ENCODE peak calls at places on chromosomes 6 and 20, in six cellular contexts. One of them, this sample, is unnamed. For H3K36me3, the result is how much of the 10 kb centered on the place peaks cover.

GRCh38 chr6:7401103-7401502 is 11.5 kb downstream of the RIOK1 start:
- DNase-seq in upper lobe of right lung: no peak
- DNase-seq in pancreas: no peak
- DNase-seq in neural progenitor cell: no peak
- DNase-seq in lower lobe of right lung: no peak
- DNase-seq in transverse colon: no peak
- DNase-seq in this sample: no peak

GRCh38 chr6:128710305-128710704 is 172.6 kb upstream of the LAMA2 start:
- DNase-seq in upper lobe of right lung: no peak
- DNase-seq in pancreas: no peak
- DNase-seq in neural progenitor cell: no peak
- DNase-seq in lower lobe of right lung: no peak
- DNase-seq in transverse colon: no peak
- DNase-seq in this sample: no peak

GRCh38 chr6:11278207-11278559 is 45.7 kb upstream of the NEDD9 start:
- DNase-seq in upper lobe of right lung: no peak
- DNase-seq in pancreas: no peak
- DNase-seq in neural progenitor cell: no peak
- DNase-seq in lower lobe of right lung: no peak
- DNase-seq in transverse colon: no peak
- DNase-seq in this sample: peak

GRCh38 chr6:6661684-6662083 is 73.2 kb downstream of the LY86 start:
- DNase-seq in upper lobe of right lung: no peak
- DNase-seq in pancreas: no peak
- DNase-seq in neural progenitor cell: no peak
- DNase-seq in lower lobe of right lung: no peak
- DNase-seq in transverse colon: peak
- DNase-seq in this sample: no peak

GRCh38 chr6:43604174-43604573 is 24.9 kb downstream of the GTPBP2 start:
- DNase-seq in upper lobe of right lung: no peak
- DNase-seq in pancreas: no peak
- DNase-seq in neural progenitor cell: no peak
- DNase-seq in lower lobe of right lung: no peak
- DNase-seq in transverse colon: no peak
- DNase-seq in this sample: no peak

GRCh38 chr6:140915001-140915950 is 1217.4 kb upstream of the GJE1 start:
- DNase-seq in upper lobe of right lung: no peak
- DNase-seq in pancreas: no peak
- DNase-seq in neural progenitor cell: no peak
- DNase-seq in lower lobe of right lung: no peak
- DNase-seq in transverse colon: no peak
- DNase-seq in this sample: no peak

GRCh38 chr6:40848038-40848437 is 191.0 kb downstream of the UNC5CL start:
- DNase-seq in upper lobe of right lung: no peak
- DNase-seq in pancreas: no peak
- DNase-seq in neural progenitor cell: no peak
- DNase-seq in lower lobe of right lung: no peak
- DNase-seq in transverse colon: peak
- DNase-seq in this sample: no peak

GRCh38 chr6:106747139-106747538 is 117.8 kb downstream of the QRSL1 start:
- DNase-seq in upper lobe of right lung: no peak
- DNase-seq in pancreas: no peak
- DNase-seq in neural progenitor cell: no peak
- DNase-seq in lower lobe of right lung: no peak
- DNase-seq in transverse colon: peak
- DNase-seq in this sample: no peak

GRCh38 chr6:167564416-167565250 is 239.7 kb downstream of the TTLL2 start:
- DNase-seq in upper lobe of right lung: no peak
- DNase-seq in pancreas: no peak
- DNase-seq in neural progenitor cell: no peak
- DNase-seq in lower lobe of right lung: no peak
- DNase-seq in transverse colon: no peak
- DNase-seq in this sample: no peak

GRCh38 chr6:134029495-134030455 is 22.6 kb downstream of the SLC2A12 start:
- DNase-seq in upper lobe of right lung: no peak
- DNase-seq in pancreas: no peak
- DNase-seq in neural progenitor cell: no peak
- DNase-seq in lower lobe of right lung: no peak
- DNase-seq in transverse colon: no peak
- DNase-seq in this sample: no peak

GRCh38 chr6:43913388-43914271 is 143.6 kb downstream of the VEGFA start:
- DNase-seq in upper lobe of right lung: no peak
- DNase-seq in pancreas: peak
- DNase-seq in neural progenitor cell: no peak
- DNase-seq in lower lobe of right lung: peak
- DNase-seq in transverse colon: peak
- DNase-seq in this sample: no peak

GRCh38 chr20:48156951-48157700 is 371.8 kb upstream of the SULF2 start:
- DNase-seq in upper lobe of right lung: no peak
- DNase-seq in pancreas: no peak
- DNase-seq in neural progenitor cell: no peak
- DNase-seq in lower lobe of right lung: no peak
- DNase-seq in transverse colon: no peak
- DNase-seq in this sample: no peak

GRCh38 chr6:98416027-98416426 is 418.3 kb upstream of the POU3F2 start:
- DNase-seq in upper lobe of right lung: no peak
- DNase-seq in pancreas: no peak
- DNase-seq in neural progenitor cell: no peak
- DNase-seq in lower lobe of right lung: no peak
- DNase-seq in transverse colon: no peak
- DNase-seq in this sample: no peak

GRCh38 chr6:161257778-161258457 is 15.9 kb downstream of the AGPAT4 start:
- DNase-seq in upper lobe of right lung: no peak
- DNase-seq in pancreas: no peak
- DNase-seq in neural progenitor cell: no peak
- DNase-seq in lower lobe of right lung: no peak
- DNase-seq in transverse colon: no peak
- DNase-seq in this sample: no peak

GRCh38 chr20:40744494-40745175 is 55.6 kb upstream of the MAFB start:
- DNase-seq in upper lobe of right lung: no peak
- DNase-seq in pancreas: no peak
- DNase-seq in neural progenitor cell: no peak
- DNase-seq in lower lobe of right lung: no peak
- DNase-seq in transverse colon: no peak
- DNase-seq in this sample: no peak

GRCh38 chr6:3392930-3393575 is 63.8 kb downstream of the SLC22A23 start:
- DNase-seq in upper lobe of right lung: no peak
- DNase-seq in pancreas: no peak
- DNase-seq in neural progenitor cell: no peak
- DNase-seq in lower lobe of right lung: no peak
- DNase-seq in transverse colon: no peak
- DNase-seq in this sample: no peak

GRCh38 chr6:155946860-155947259 is 491.2 kb upstream of the NOX3 start:
- DNase-seq in upper lobe of right lung: no peak
- DNase-seq in pancreas: no peak
- DNase-seq in neural progenitor cell: no peak
- DNase-seq in lower lobe of right lung: no peak
- DNase-seq in transverse colon: no peak
- DNase-seq in this sample: no peak

GRCh38 chr6:31928672-31928939 is 1.1 kb downstream of the C2 start:
- DNase-seq in upper lobe of right lung: no peak
- DNase-seq in pancreas: no peak
- DNase-seq in neural progenitor cell: no peak
- DNase-seq in lower lobe of right lung: no peak
- DNase-seq in transverse colon: no peak
- DNase-seq in this sample: no peak

GRCh38 chr6:125983246-125983945 is 2.9 kb upstream of the TRMT11 start:
- DNase-seq in upper lobe of right lung: no peak
- DNase-seq in pancreas: no peak
- DNase-seq in neural progenitor cell: no peak
- DNase-seq in lower lobe of right lung: no peak
- DNase-seq in transverse colon: no peak
- DNase-seq in this sample: no peak

DNA sequence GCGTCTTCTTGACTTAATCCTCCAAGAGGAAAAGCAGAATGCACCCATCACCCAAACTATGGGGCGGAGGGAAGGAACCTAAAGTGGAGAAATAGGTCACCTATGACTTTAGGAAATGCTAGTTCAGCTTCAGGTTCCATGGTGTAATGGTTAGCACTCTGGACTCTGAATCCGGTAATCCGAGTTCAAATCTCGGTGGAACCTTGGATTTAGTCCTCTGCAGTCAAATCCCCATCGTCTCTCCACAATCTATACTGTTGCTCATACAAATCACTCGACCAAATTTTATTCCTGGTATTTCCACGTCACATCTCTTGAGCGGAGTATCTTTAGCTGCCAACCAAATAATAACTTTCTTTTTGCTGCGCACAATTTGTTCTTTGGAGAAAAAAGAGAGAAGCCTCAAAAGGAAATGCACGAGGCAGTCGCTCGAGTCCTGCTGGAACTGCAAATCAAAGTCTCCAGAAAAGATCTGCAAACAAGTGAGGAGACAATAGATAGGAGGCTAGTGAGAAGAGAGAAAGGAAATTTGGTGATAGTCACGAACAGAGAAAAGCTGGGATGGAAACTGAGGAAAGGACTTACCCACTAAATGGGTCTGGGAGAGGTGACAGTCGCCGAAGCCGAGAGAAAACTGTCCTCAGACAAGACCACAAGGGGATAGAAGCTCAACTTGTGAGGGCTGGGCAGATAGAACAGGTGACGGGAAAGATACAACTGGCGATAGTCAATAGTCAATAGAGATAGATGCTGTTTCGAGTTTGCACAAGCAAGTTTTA is 16.6 kb downstream of the POM121L2 start:
- DNase-seq in upper lobe of right lung: no peak
- DNase-seq in pancreas: no peak
- DNase-seq in neural progenitor cell: peak
- DNase-seq in lower lobe of right lung: no peak
- DNase-seq in transverse colon: no peak
- DNase-seq in this sample: no peak
- H3K4me3 ChIP-seq in upper lobe of right lung: no peak
- H3K4me3 ChIP-seq in pancreas: no peak
- H3K4me3 ChIP-seq in neural progenitor cell: peak
- H3K4me3 ChIP-seq in lower lobe of right lung: no peak
- H3K4me3 ChIP-seq in transverse colon: no peak
- H3K4me3 ChIP-seq in this sample: peak

GRCh38 chr20:5945963-5946362 is 4.4 kb downstream of the TRMT6 start:
- DNase-seq in upper lobe of right lung: no peak
- DNase-seq in pancreas: no peak
- DNase-seq in neural progenitor cell: no peak
- DNase-seq in lower lobe of right lung: no peak
- DNase-seq in transverse colon: no peak
- DNase-seq in this sample: no peak

GRCh38 chr20:5947276-5947675 is 3.1 kb downstream of the TRMT6 start:
- DNase-seq in upper lobe of right lung: peak
- DNase-seq in pancreas: no peak
- DNase-seq in neural progenitor cell: no peak
- DNase-seq in lower lobe of right lung: peak
- DNase-seq in transverse colon: no peak
- DNase-seq in this sample: no peak

GRCh38 chr20:5949943-5950270 is 426 bp downstream of the TRMT6 start:
- DNase-seq in upper lobe of right lung: no peak
- DNase-seq in pancreas: no peak
- DNase-seq in neural progenitor cell: no peak
- DNase-seq in lower lobe of right lung: no peak
- DNase-seq in transverse colon: no peak
- DNase-seq in this sample: no peak

GRCh38 chr20:5950271-5951031 is at the start of the genes MCM8 and TRMT6:
- DNase-seq in upper lobe of right lung: peak
- DNase-seq in pancreas: peak
- DNase-seq in neural progenitor cell: peak
- DNase-seq in lower lobe of right lung: peak
- DNase-seq in transverse colon: peak
- DNase-seq in this sample: peak
- H3K36me3 ChIP-seq in upper lobe of right lung: under half
- H3K36me3 ChIP-seq in pancreas: under half
- H3K36me3 ChIP-seq in neural progenitor cell: under half
- H3K36me3 ChIP-seq in lower lobe of right lung: under half
- H3K36me3 ChIP-seq in transverse colon: under half
- H3K36me3 ChIP-seq in this sample: under half

GRCh38 chr6:111689946-111690345 is 84.3 kb upstream of the TRAF3IP2 start:
- DNase-seq in upper lobe of right lung: no peak
- DNase-seq in pancreas: no peak
- DNase-seq in neural progenitor cell: no peak
- DNase-seq in lower lobe of right lung: no peak
- DNase-seq in transverse colon: no peak
- DNase-seq in this sample: no peak

GRCh38 chr6:111689419-111689818 is 83.7 kb upstream of the TRAF3IP2 start:
- DNase-seq in upper lobe of right lung: no peak
- DNase-seq in pancreas: no peak
- DNase-seq in neural progenitor cell: no peak
- DNase-seq in lower lobe of right lung: no peak
- DNase-seq in transverse colon: no peak
- DNase-seq in this sample: no peak

GRCh38 chr6:111691345-111692225 is 85.9 kb upstream of the TRAF3IP2 start:
- DNase-seq in upper lobe of right lung: no peak
- DNase-seq in pancreas: no peak
- DNase-seq in neural progenitor cell: no peak
- DNase-seq in lower lobe of right lung: no peak
- DNase-seq in transverse colon: peak
- DNase-seq in this sample: no peak

GRCh38 chr6:111696814-111697213 is 91.1 kb upstream of the TRAF3IP2 start:
- DNase-seq in upper lobe of right lung: no peak
- DNase-seq in pancreas: peak
- DNase-seq in neural progenitor cell: no peak
- DNase-seq in lower lobe of right lung: no peak
- DNase-seq in transverse colon: no peak
- DNase-seq in this sample: no peak

GRCh38 chr6:111692327-111693164 is 86.9 kb upstream of the TRAF3IP2 start:
- DNase-seq in upper lobe of right lung: no peak
- DNase-seq in pancreas: peak
- DNase-seq in neural progenitor cell: no peak
- DNase-seq in lower lobe of right lung: no peak
- DNase-seq in transverse colon: peak
- DNase-seq in this sample: no peak
- H3K4me3 ChIP-seq in upper lobe of right lung: no peak
- H3K4me3 ChIP-seq in pancreas: peak
- H3K4me3 ChIP-seq in neural progenitor cell: no peak
- H3K4me3 ChIP-seq in lower lobe of right lung: no peak
- H3K4me3 ChIP-seq in transverse colon: no peak
- H3K4me3 ChIP-seq in this sample: no peak

GRCh38 chr6:53910834-53911233 is 116.0 kb downstream of the LRRC1 start:
- DNase-seq in upper lobe of right lung: no peak
- DNase-seq in pancreas: no peak
- DNase-seq in neural progenitor cell: peak
- DNase-seq in lower lobe of right lung: no peak
- DNase-seq in transverse colon: no peak
- DNase-seq in this sample: no peak
- H3K36me3 ChIP-seq in upper lobe of right lung: under half
- H3K36me3 ChIP-seq in pancreas: under half
- H3K36me3 ChIP-seq in neural progenitor cell: under half
- H3K36me3 ChIP-seq in lower lobe of right lung: under half
- H3K36me3 ChIP-seq in transverse colon: under half
- H3K36me3 ChIP-seq in this sample: under half